ENCODE peak calls at places on chromosomes 7 and 10, in four cellular contexts. G is heart right ventricle, C is GM12864, T is AG10803. P is an unnamed sample.
A peak's percentile ranks its signal among the peaks of the same experiment; 100 is the strongest.

GRCh38 chr10:46233101-46233500 is 53.7 kb upstream of the ANTXRL start:
- DNase-seq in G (no peak), C (no peak), T (no peak), P (peak; percentile 5)

GRCh38 chr7:33873518-33873917 is 31.8 kb upstream of the BMPER start:
- DNase-seq in G (no peak), C (no peak), T (peak; percentile 64), P (no peak)

GRCh38 chr7:44639701-44640321 is 33.4 kb downstream of the OGDH start:
- DNase-seq in G (no peak), C (no peak), T (peak; percentile 78), P (no peak)

GRCh38 chr7:17233643-17234397 is 64.6 kb upstream of the AHR start:
- DNase-seq in G (no peak), C (no peak), T (peak; percentile 4), P (peak; percentile 50)

GRCh38 chr10:68423522-68423921 is 16.4 kb upstream of the RUFY2 start:
- DNase-seq in G (no peak), C (no peak), T (no peak), P (peak; percentile 29)

GRCh38 chr7:38296059-38296857 is 22.8 kb upstream of the TARP start:
- DNase-seq in G (no peak), C (peak; percentile 29), T (no peak), P (no peak)

GRCh38 chr10:69439813-69440506 is 11.3 kb upstream of the TSPAN15 start:
- DNase-seq in G (no peak), C (no peak), T (peak; percentile 78), P (no peak)

GRCh38 chr10:123140164-123140982 is 4.6 kb downstream of the HMX3 start:
- DNase-seq in G (no peak), C (no peak), T (no peak), P (no peak)

GRCh38 chr10:110535958-110536891 is 31.3 kb upstream of the SMC3 start:
- DNase-seq in G (no peak), C (peak; percentile 68), T (peak; percentile 66), P (no peak)

GRCh38 chr7:158818325-158819213 is 10.7 kb downstream of the ESYT2 start:
- DNase-seq in G (peak; percentile 83), C (no peak), T (peak; percentile 98), P (peak; percentile 55)
- TF ChIP-seq CTCF in G (no peak), C (no peak), T (peak; percentile 20), P (no peak)

GRCh38 chr10:80460399-80461207 is 6.5 kb downstream of the TSPAN14 start:
- DNase-seq in G (no peak), C (no peak), T (peak; percentile 69), P (no peak)

GRCh38 chr10:80457554-80458262 is 3.6 kb downstream of the TSPAN14 start:
- DNase-seq in G (no peak), C (no peak), T (no peak), P (no peak)

GRCh38 chr10:80458263-80458625 is 4.1 kb downstream of the TSPAN14 start:
- DNase-seq in G (no peak), C (no peak), T (no peak), P (no peak)

GRCh38 chr10:80459047-80459865 is 5.1 kb downstream of the TSPAN14 start:
- DNase-seq in G (peak; percentile 66), C (peak; percentile 63), T (peak; percentile 93), P (peak; percentile 70)

GRCh38 chr10:80458638-80459037 is 4.5 kb downstream of the TSPAN14 start:
- DNase-seq in G (no peak), C (no peak), T (peak; percentile 29), P (no peak)
- TF ChIP-seq CTCF in G (no peak), C (no peak), T (no peak), P (no peak)

DNA sequence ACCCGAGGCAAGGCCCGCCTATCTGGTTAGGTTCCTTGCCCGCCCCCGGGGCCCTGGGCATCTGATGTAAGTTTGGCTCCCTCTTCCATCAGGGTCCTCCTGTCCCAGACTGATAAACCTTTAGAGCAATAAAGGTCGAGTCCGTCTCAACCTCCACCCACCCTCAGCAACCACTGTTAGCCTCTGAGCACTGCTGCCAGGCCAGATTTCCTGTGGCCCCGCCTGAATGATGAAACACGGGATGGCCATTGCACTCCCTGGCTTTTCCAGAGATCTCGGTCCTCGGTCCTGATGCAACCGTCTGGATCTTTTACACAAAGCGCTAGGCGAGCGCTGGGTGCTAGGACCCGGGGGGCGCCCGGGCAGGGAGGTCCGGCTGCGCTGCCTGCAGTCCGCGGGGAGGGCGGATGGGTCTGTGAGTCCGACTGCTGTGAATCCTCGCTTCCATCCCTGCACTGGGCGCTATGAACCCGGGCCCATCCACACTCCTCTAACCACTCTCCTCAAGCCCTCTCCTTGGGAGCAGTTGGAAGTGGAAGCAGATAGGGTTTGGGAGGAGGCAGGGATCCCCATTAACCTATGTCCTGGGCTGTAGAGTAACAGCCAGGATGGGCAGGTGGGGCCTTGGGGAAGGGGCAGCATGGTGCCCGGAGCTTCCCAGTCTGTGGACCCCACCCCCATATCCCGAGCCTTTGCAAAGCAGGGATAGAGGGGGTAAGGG is 875 bp upstream of the DDIT4 start:
- DNase-seq in G (peak; percentile 91), C (no peak), T (peak; percentile 99), P (no peak)
- TF ChIP-seq CTCF in G (no peak), C (no peak), T (no peak), P (no peak)

DNA sequence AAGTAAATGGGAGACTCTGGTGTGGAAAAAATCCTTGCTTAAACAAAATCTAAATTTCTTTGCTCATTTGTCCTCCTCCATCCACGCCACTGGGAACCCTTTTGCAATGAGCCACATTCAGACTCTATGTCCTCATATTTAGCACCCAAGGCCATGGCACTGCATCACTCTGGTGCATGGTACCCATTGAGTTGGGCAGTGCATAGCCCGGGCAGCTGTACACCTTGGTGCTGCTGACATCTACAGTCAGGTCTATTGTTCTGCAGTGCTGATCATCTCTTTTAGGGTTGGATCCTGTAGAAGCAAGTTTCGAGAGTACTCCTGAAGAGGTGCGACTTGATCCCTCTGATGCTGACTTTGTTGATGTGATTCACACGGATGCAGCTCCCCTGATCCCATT is 6.8 kb downstream of the PNLIPRP1 start:
- DNase-seq in G (no peak), C (no peak), T (no peak), P (no peak)
- TF ChIP-seq CTCF in G (no peak), C (no peak), T (no peak), P (no peak)